ENCODE peak calls at places on chromosome 13, in eight cellular contexts. One of them, this sample, is unnamed.

GRCh38 chr13:73849292-73849691 is 284.9 kb downstream of the KLF12 start:
- DNase-seq in thyroid gland: no peak
- DNase-seq in H1: no peak
- DNase-seq in heart left ventricle: no peak
- DNase-seq in HepG2: peak
- DNase-seq in A549: peak
- DNase-seq in ovary: no peak
- DNase-seq in spleen: no peak
- DNase-seq in this sample: no peak

GRCh38 chr13:113089693-113090414 is 15.7 kb upstream of the F7 start:
- DNase-seq in ovary: no peak
- DNase-seq in heart left ventricle: peak
- DNase-seq in A549: no peak
- DNase-seq in spleen: peak
- DNase-seq in H1: no peak
- DNase-seq in HepG2: no peak
- DNase-seq in thyroid gland: no peak
- DNase-seq in this sample: no peak

GRCh38 chr13:82976499-82976898 is 905.8 kb downstream of the SLITRK1 start:
- DNase-seq in A549: no peak
- DNase-seq in thyroid gland: no peak
- DNase-seq in ovary: no peak
- DNase-seq in spleen: no peak
- DNase-seq in heart left ventricle: no peak
- DNase-seq in H1: no peak
- DNase-seq in HepG2: no peak
- DNase-seq in this sample: no peak

GRCh38 chr13:43405457-43405856 is 381.3 kb downstream of the ENOX1 start:
- DNase-seq in thyroid gland: no peak
- DNase-seq in spleen: no peak
- DNase-seq in A549: no peak
- DNase-seq in ovary: no peak
- DNase-seq in HepG2: no peak
- DNase-seq in heart left ventricle: no peak
- DNase-seq in H1: no peak
- DNase-seq in this sample: no peak

GRCh38 chr13:112489199-112489598 is 98.8 kb downstream of the TUBGCP3 start:
- DNase-seq in A549: no peak
- DNase-seq in thyroid gland: no peak
- DNase-seq in spleen: no peak
- DNase-seq in heart left ventricle: no peak
- DNase-seq in ovary: no peak
- DNase-seq in H1: no peak
- DNase-seq in HepG2: no peak
- DNase-seq in this sample: no peak

GRCh38 chr13:101919541-101920306 is 467.2 kb downstream of the ITGBL1 start:
- DNase-seq in thyroid gland: peak
- DNase-seq in HepG2: no peak
- DNase-seq in ovary: no peak
- DNase-seq in spleen: no peak
- DNase-seq in H1: peak
- DNase-seq in heart left ventricle: peak
- DNase-seq in A549: no peak
- DNase-seq in this sample: no peak

GRCh38 chr13:43880930-43881329 is 1.2 kb downstream of the LACC1 start:
- DNase-seq in thyroid gland: no peak
- DNase-seq in spleen: no peak
- DNase-seq in H1: no peak
- DNase-seq in heart left ventricle: no peak
- DNase-seq in ovary: no peak
- DNase-seq in A549: no peak
- DNase-seq in HepG2: no peak
- DNase-seq in this sample: no peak

GRCh38 chr13:99237981-99238662 is 20.1 kb downstream of the GPR18 start:
- DNase-seq in H1: no peak
- DNase-seq in heart left ventricle: no peak
- DNase-seq in ovary: no peak
- DNase-seq in thyroid gland: peak
- DNase-seq in HepG2: no peak
- DNase-seq in spleen: no peak
- DNase-seq in A549: no peak
- DNase-seq in this sample: no peak

GRCh38 chr13:73913043-73913740 is 221.0 kb downstream of the KLF12 start:
- DNase-seq in HepG2: no peak
- DNase-seq in A549: no peak
- DNase-seq in ovary: no peak
- DNase-seq in H1: no peak
- DNase-seq in heart left ventricle: no peak
- DNase-seq in thyroid gland: no peak
- DNase-seq in spleen: no peak
- DNase-seq in this sample: no peak

GRCh38 chr13:95862401-95862800 is 185.5 kb downstream of the DNAJC3 start:
- DNase-seq in ovary: no peak
- DNase-seq in A549: no peak
- DNase-seq in HepG2: no peak
- DNase-seq in H1: no peak
- DNase-seq in heart left ventricle: no peak
- DNase-seq in thyroid gland: no peak
- DNase-seq in spleen: no peak
- DNase-seq in this sample: no peak

GRCh38 chr13:102983496-102983895 is 82.7 kb downstream of the SLC10A2 start:
- DNase-seq in thyroid gland: no peak
- DNase-seq in heart left ventricle: no peak
- DNase-seq in H1: no peak
- DNase-seq in HepG2: no peak
- DNase-seq in spleen: no peak
- DNase-seq in A549: no peak
- DNase-seq in ovary: no peak
- DNase-seq in this sample: no peak

GRCh38 chr13:34698953-34699352 is 243.1 kb upstream of the NBEA start:
- DNase-seq in thyroid gland: no peak
- DNase-seq in spleen: no peak
- DNase-seq in heart left ventricle: no peak
- DNase-seq in HepG2: no peak
- DNase-seq in H1: no peak
- DNase-seq in A549: no peak
- DNase-seq in ovary: no peak
- DNase-seq in this sample: no peak

GRCh38 chr13:39998166-39998565 is 342.7 kb downstream of the COG6 start:
- DNase-seq in ovary: no peak
- DNase-seq in thyroid gland: no peak
- DNase-seq in heart left ventricle: no peak
- DNase-seq in H1: no peak
- DNase-seq in spleen: no peak
- DNase-seq in A549: no peak
- DNase-seq in HepG2: no peak
- DNase-seq in this sample: no peak

GRCh38 chr13:74681891-74682290 is 547.7 kb upstream of the KLF12 start:
- DNase-seq in ovary: no peak
- DNase-seq in heart left ventricle: no peak
- DNase-seq in HepG2: no peak
- DNase-seq in thyroid gland: no peak
- DNase-seq in A549: no peak
- DNase-seq in H1: no peak
- DNase-seq in spleen: no peak
- DNase-seq in this sample: no peak

GRCh38 chr13:58949646-58950045 is 1214.1 kb downstream of the DIAPH3 start:
- DNase-seq in thyroid gland: no peak
- DNase-seq in H1: peak
- DNase-seq in HepG2: no peak
- DNase-seq in A549: no peak
- DNase-seq in heart left ventricle: no peak
- DNase-seq in ovary: no peak
- DNase-seq in spleen: no peak
- DNase-seq in this sample: no peak

GRCh38 chr13:95060120-95060519 is 241.1 kb downstream of the ABCC4 start:
- DNase-seq in ovary: no peak
- DNase-seq in thyroid gland: no peak
- DNase-seq in spleen: no peak
- DNase-seq in H1: no peak
- DNase-seq in A549: no peak
- DNase-seq in heart left ventricle: no peak
- DNase-seq in HepG2: no peak
- DNase-seq in this sample: no peak

GRCh38 chr13:74466015-74466414 is 331.8 kb upstream of the KLF12 start:
- DNase-seq in HepG2: no peak
- DNase-seq in heart left ventricle: no peak
- DNase-seq in ovary: no peak
- DNase-seq in A549: no peak
- DNase-seq in H1: no peak
- DNase-seq in thyroid gland: no peak
- DNase-seq in spleen: no peak
- DNase-seq in this sample: no peak

DNA sequence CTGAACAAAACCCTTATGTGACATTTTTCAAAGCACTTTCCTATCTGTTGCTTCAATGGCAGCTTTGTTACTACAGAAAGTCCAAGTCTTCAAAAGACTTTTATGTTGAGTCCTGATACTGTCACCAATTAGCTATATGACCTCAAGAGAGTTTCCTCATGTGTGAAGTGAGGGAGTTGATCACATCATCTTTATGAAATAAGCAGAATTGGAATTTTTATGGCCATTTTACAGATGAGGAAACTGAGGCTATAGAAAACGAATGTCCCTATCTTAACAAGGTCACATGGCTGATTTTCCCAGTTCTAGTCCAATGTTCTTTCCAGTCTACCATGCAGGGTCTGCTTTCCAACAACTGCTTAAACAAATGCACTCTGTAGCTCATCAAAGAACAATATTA is 2.6 kb downstream of the TNFRSF19 start:
- DNase-seq in heart left ventricle: no peak
- DNase-seq in H1: no peak
- DNase-seq in thyroid gland: no peak
- DNase-seq in spleen: no peak
- DNase-seq in A549: no peak
- DNase-seq in HepG2: peak
- DNase-seq in ovary: no peak
- DNase-seq in this sample: no peak
- TF ChIP-seq POLR2A in heart left ventricle: no peak
- TF ChIP-seq POLR2A in H1: no peak
- TF ChIP-seq POLR2A in thyroid gland: no peak
- TF ChIP-seq POLR2A in spleen: no peak
- TF ChIP-seq POLR2A in A549: no peak
- TF ChIP-seq POLR2A in HepG2: no peak
- TF ChIP-seq POLR2A in ovary: no peak
- TF ChIP-seq POLR2A in this sample: no peak

DNA sequence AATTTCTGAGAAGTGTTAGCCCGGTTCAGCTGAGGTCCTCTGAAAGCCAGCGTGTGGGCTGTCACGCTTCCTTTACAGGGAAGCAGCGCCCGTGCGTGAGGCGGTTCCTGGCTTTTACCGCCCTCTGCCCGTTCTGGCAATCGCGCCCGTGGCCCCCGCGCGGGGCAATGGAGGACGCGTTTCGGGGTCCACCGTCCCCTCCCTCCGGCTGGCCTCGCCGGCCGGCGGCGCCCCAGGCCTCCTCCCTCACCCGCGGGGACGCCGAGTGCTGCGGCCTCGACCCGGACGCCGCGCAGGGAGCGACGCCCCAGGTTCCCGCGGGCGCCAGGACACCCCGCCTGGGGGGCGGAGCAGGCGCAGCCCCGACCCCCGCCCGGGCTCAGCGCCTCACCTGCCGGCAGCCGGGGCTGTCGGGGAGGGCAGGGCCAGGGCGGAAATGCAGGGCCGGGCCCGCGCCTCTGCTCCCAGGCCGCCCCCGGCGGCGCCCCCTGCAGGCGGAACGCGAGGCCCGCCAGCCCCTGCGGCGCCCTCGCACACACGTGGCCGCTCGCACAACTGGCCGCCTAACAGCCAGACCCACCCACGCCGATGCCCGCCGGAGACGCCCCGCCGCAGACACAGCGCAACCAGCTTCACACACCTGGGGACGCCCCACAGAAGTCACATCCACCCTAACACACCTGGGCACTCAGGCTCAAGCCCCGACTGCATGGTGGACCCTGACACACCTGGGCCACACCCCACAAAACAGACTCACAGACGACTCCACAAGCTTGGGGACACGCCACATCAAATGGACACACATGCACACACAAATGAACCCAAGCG is at the start of gene GGACT:
- DNase-seq in thyroid gland: peak
- DNase-seq in ovary: peak
- DNase-seq in HepG2: peak
- DNase-seq in heart left ventricle: peak
- DNase-seq in H1: peak
- DNase-seq in spleen: peak
- DNase-seq in A549: peak
- DNase-seq in this sample: peak
- TF ChIP-seq POLR2A in thyroid gland: no peak
- TF ChIP-seq POLR2A in ovary: no peak
- TF ChIP-seq POLR2A in HepG2: peak
- TF ChIP-seq POLR2A in heart left ventricle: no peak
- TF ChIP-seq POLR2A in H1: no peak
- TF ChIP-seq POLR2A in spleen: no peak
- TF ChIP-seq POLR2A in A549: peak
- TF ChIP-seq POLR2A in this sample: no peak

GRCh38 chr13:41060723-41061074 is 610 bp upstream of the WBP4 start:
- DNase-seq in spleen: peak
- DNase-seq in H1: peak
- DNase-seq in A549: peak
- DNase-seq in ovary: peak
- DNase-seq in HepG2: peak
- DNase-seq in thyroid gland: peak
- DNase-seq in heart left ventricle: peak
- DNase-seq in this sample: peak
- TF ChIP-seq POLR2A in spleen: no peak
- TF ChIP-seq POLR2A in H1: no peak
- TF ChIP-seq POLR2A in A549: peak
- TF ChIP-seq POLR2A in ovary: no peak
- TF ChIP-seq POLR2A in HepG2: no peak
- TF ChIP-seq POLR2A in thyroid gland: no peak
- TF ChIP-seq POLR2A in heart left ventricle: no peak
- TF ChIP-seq POLR2A in this sample: no peak

DNA sequence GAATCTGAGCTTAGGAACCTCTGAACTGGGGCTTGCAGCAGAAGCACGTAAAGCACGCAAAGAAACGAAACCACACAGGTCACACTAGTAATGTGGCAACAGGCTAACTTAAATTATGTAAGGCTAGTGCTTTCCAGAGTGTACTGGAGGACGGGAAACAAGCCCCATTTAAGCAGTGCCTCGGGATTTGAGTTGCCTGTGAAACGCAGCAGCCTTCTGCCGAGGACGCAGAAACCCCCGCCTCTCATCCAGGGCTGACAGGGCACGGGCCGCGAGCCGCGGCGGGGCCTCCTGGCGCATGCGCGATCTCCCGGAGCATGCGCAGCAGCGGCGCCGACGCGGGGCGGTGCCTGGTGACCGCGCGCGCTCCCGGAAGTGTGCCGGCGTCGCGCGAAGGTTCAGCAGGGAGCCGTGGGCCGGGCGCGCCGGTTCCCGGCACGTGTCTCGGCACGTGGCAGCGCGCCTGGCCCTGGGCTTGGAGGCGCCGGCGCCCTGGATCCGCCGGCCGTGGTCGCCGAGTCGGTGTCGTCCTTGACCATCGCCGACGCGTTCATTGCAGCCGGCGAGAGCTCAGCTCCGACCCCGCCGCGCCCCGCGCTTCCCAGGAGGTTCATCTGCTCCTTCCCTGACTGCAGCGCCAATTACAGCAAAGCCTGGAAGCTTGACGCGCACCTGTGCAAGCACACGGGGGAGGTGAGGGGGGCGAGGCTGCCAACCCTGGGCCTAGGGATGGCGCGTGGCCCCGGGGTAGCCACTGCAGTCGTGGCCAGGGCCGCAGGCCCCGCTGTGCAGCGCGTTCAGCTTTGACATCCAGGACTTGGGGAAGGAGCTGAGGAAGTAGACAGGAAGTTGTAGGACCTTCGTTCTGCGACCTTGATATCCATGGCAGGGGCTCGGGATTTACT is at the start of gene GTF3A:
- DNase-seq in A549: peak
- DNase-seq in heart left ventricle: peak
- DNase-seq in H1: peak
- DNase-seq in spleen: peak
- DNase-seq in HepG2: peak
- DNase-seq in ovary: peak
- DNase-seq in thyroid gland: peak
- DNase-seq in this sample: peak
- TF ChIP-seq POLR2A in A549: peak
- TF ChIP-seq POLR2A in heart left ventricle: no peak
- TF ChIP-seq POLR2A in H1: no peak
- TF ChIP-seq POLR2A in spleen: no peak
- TF ChIP-seq POLR2A in HepG2: peak
- TF ChIP-seq POLR2A in ovary: peak
- TF ChIP-seq POLR2A in thyroid gland: no peak
- TF ChIP-seq POLR2A in this sample: peak

This sample was measured in uterus.